ENCODE peak calls at places on chromosomes 11 and 22, in ten cellular contexts. S is fibroblast of lung, L is breast epithelium, I is IMR-90, X is GM12865, N is uterus, D is HL-60, T is astrocyte, Q is MM.1S, F is Peyer's patch. U is an unnamed sample.

GRCh38 chr11:70952171-70952570 is 300.2 kb downstream of the SHANK2 start:
- DNase-seq in S (no peak), T (no peak), D (no peak), I (no peak), N (no peak), X (no peak), F (no peak), L (no peak), Q (no peak), U (no peak)

GRCh38 chr22:36644333-36644757 is 59.2 kb downstream of the CACNG2 start:
- DNase-seq in Q (peak), S (peak), F (no peak), T (peak), L (no peak), I (peak), N (no peak), X (peak), D (peak), U (no peak)

GRCh38 chr11:1727861-1728260 is 22.5 kb downstream of the IFITM10 start:
- DNase-seq in X (no peak), N (no peak), F (peak), Q (no peak), L (no peak), I (no peak), D (no peak), S (no peak), T (no peak), U (no peak)

GRCh38 chr22:35631597-35631996 is 14.5 kb upstream of the MB start:
- DNase-seq in X (peak), T (no peak), L (peak), N (no peak), D (no peak), F (peak), Q (peak), I (no peak), S (no peak), U (no peak)

GRCh38 chr22:36277482-36278291 is 24.8 kb downstream of the APOL1 start:
- DNase-seq in X (peak), Q (peak), S (peak), T (peak), D (no peak), L (no peak), F (peak), I (peak), N (peak), U (no peak)

GRCh38 chr11:3836903-3837302 is 3.9 kb downstream of the RHOG start:
- DNase-seq in X (peak), D (peak), S (no peak), T (no peak), L (no peak), Q (no peak), N (no peak), F (peak), I (no peak), U (no peak)

GRCh38 chr11:36288442-36289225 is 590 bp downstream of the COMMD9 start:
- DNase-seq in N (no peak), T (no peak), F (no peak), S (no peak), D (no peak), X (no peak), I (no peak), L (no peak), Q (no peak), U (no peak)

GRCh38 chr11:129252621-129253020 is 60.5 kb upstream of the ARHGAP32 start:
- DNase-seq in L (no peak), N (no peak), D (no peak), F (no peak), X (no peak), T (no peak), Q (no peak), S (no peak), I (no peak), U (no peak)

GRCh38 chr22:46084943-46085830 is 65.1 kb upstream of the PPARA start:
- DNase-seq in T (peak), F (peak), D (no peak), S (peak), N (peak), I (no peak), X (no peak), Q (no peak), L (peak), U (no peak)

GRCh38 chr22:49513358-49513851 is 314.3 kb downstream of the BRD1 start:
- DNase-seq in D (no peak), N (no peak), I (no peak), L (no peak), S (no peak), T (no peak), Q (no peak), F (peak), X (no peak), U (no peak)

GRCh38 chr11:64419818-64420485 is 61.0 kb downstream of the RPS6KA4 start:
- DNase-seq in I (no peak), X (no peak), S (peak), Q (no peak), N (no peak), D (no peak), F (no peak), T (peak), L (no peak), U (no peak)

GRCh38 chr22:33697640-33698039 is 222.6 kb downstream of the LARGE1 start:
- DNase-seq in D (no peak), N (no peak), X (no peak), F (no peak), S (peak), I (peak), L (no peak), T (peak), Q (no peak), U (no peak)

GRCh38 chr11:77178150-77178549 is 50.1 kb downstream of the MYO7A start:
- DNase-seq in F (no peak), X (no peak), Q (no peak), D (no peak), I (no peak), S (no peak), L (no peak), N (no peak), T (no peak), U (no peak)

GRCh38 chr11:75771646-75772410 is 3.2 kb downstream of the DGAT2 start:
- DNase-seq in T (peak), Q (no peak), D (peak), X (no peak), I (peak), F (peak), N (no peak), S (peak), L (no peak), U (no peak)

GRCh38 chr11:23976776-23977380 is 520.0 kb upstream of the LUZP2 start:
- DNase-seq in I (peak), S (peak), X (no peak), T (peak), F (no peak), D (no peak), L (no peak), N (no peak), Q (no peak), U (no peak)

GRCh38 chr11:113567867-113568266 is 92.7 kb upstream of the DRD2 start:
- DNase-seq in F (no peak), Q (no peak), X (no peak), S (no peak), I (no peak), N (no peak), T (no peak), D (no peak), L (no peak), U (no peak)

GRCh38 chr11:81253226-81253625 is 1480.4 kb downstream of the FAM181B start:
- DNase-seq in S (no peak), X (no peak), I (no peak), N (no peak), T (no peak), D (no peak), L (no peak), Q (no peak), F (no peak), U (no peak)

GRCh38 chr22:47734511-47734910 is 972.1 kb downstream of the TBC1D22A start:
- DNase-seq in N (no peak), S (no peak), D (no peak), X (no peak), L (no peak), T (no peak), I (no peak), F (no peak), Q (no peak), U (no peak)

GRCh38 chr11:31820438-31820818 is 9.3 kb upstream of the PAX6 start:
- DNase-seq in L (no peak), T (no peak), N (no peak), D (no peak), F (no peak), I (no peak), Q (no peak), X (no peak), S (no peak), U (no peak)

GRCh38 chr22:47457021-47457420 is 694.6 kb downstream of the TBC1D22A start:
- DNase-seq in S (no peak), D (no peak), I (no peak), X (no peak), F (no peak), L (no peak), N (no peak), Q (no peak), T (no peak), U (no peak)

GRCh38 chr22:49713003-49713402 is 114.7 kb downstream of the BRD1 start:
- DNase-seq in F (no peak), T (no peak), L (no peak), Q (no peak), D (no peak), S (no peak), N (no peak), X (no peak), I (no peak), U (no peak)

GRCh38 chr22:49930596-49931412 is 12.4 kb downstream of the CRELD2 start:
- DNase-seq in L (peak), S (peak), T (peak), Q (peak), N (peak), F (peak), X (peak), D (peak), I (peak), U (no peak)

GRCh38 chr11:66686801-66687750 is 9.4 kb upstream of the RBM4B start:
- DNase-seq in F (no peak), D (no peak), S (no peak), T (no peak), I (no peak), X (no peak), L (no peak), N (no peak), Q (no peak), U (no peak)

GRCh38 chr11:110329441-110329840 is 33.0 kb upstream of the RDX start:
- DNase-seq in N (no peak), T (no peak), Q (no peak), D (no peak), F (no peak), S (no peak), L (no peak), X (peak), I (no peak), U (no peak)

DNA sequence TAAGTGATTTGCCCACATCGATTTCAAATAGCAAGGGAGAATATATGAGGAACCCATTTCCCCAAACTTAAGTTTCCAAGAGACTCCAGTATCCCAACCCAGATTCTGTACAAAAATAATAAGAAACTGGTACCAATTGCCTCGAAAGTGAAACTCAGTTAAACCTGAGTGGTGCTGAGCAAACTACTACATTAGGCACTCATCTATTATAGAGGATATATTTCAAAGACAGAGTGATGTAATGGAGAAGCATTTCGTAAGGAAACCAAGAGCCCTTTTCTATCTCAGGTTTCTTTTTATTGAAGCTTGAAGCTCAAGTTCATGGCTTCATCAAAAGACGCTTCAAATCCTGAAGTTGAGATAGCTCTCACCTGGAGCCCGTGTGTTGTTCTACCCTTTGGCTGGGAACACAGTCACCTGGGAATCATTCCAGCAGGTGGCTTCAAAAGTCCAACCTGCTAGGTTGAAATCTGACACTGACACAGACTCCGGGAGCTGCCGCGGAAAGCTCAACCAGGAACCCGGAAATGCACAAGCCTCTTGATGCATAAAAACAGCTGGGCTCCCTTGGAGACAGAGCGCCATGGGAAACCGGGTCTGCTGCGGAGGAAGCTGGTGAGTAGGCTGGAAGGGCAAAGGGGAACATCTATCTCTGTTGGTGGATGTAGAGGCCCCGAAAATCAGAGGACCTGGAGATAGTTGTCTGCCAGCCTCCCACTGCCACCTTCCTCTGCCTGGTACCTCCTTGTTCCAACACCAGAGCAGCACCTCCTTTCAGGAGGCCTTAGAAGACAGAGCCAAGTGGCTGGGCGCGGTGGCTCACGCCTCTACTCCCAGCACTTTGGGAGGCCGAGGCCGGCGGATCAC is at the start of gene C11orf52:
- DNase-seq in Q (peak), X (no peak), L (peak), I (peak), D (no peak), S (peak), N (no peak), F (peak), T (no peak), U (no peak)
- H3K4me3 ChIP-seq in Q (no peak), X (no peak), L (peak), I (peak), D (no peak), S (no peak), N (no peak), F (peak), T (no peak), U (no peak)

GRCh38 chr11:101759771-101760450 is 154.9 kb upstream of the CEP126 start:
- DNase-seq in S (no peak), T (no peak), X (no peak), N (no peak), Q (no peak), F (no peak), I (peak), L (no peak), D (no peak), U (no peak)
- TF ChIP-seq CTCF in S (peak), T (peak), X (no peak), N (no peak), Q (no peak), F (peak), I (peak), L (no peak), D (no peak), U (no peak)

DNA sequence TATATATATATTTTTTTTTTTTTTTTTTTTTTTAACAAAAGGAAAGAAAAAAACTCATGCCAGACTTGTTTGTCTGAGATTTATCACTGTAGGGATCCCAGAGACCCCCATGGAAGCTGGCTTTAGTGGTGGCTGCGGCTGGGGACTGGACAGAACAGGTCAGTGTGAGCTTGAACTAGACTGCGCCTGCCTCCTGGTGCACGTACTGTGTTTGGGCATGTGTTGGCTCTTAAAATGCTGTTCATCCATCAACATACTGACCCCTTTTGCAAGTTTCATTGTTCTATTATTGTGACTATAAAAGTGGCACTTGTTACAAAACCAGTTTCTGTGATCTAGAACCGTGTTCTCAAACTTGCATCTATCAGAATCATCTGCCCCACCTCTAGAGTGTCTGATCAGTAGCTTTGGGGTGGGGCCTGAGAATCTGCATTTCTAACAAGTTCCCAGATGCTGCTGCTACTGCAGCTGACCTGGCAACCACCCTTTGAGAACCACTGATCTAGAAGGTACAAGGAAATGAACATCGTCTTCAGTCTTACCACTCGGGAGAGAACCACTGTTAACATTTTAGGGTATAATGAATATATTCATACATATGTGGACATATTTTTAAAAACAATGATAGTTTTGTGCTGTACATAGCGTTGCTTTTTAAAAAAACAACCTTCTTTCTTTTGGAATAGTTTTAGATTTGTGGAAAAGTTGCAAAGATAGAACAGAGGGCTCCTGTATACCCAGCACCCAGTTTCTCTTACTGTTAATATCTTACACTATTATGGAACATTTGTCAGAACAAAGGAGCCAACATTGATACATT is 54.0 kb downstream of the ZNRF3 start:
- DNase-seq in D (no peak), T (no peak), F (no peak), Q (no peak), N (no peak), I (no peak), S (no peak), X (no peak), L (no peak), U (no peak)
- H3K4me3 ChIP-seq in D (no peak), T (no peak), F (no peak), Q (no peak), N (no peak), I (no peak), S (no peak), X (no peak), L (no peak), U (no peak)

GRCh38 chr11:10415817-10416392 is 39.2 kb upstream of the AMPD3 start:
- DNase-seq in D (no peak), I (no peak), F (no peak), Q (no peak), X (no peak), L (no peak), T (no peak), N (no peak), S (no peak), U (no peak)
- TF ChIP-seq CTCF in D (no peak), I (no peak), F (no peak), Q (no peak), X (peak), L (no peak), T (no peak), N (no peak), S (no peak), U (peak)